ENCODE peak calls at places on chromosome 21, in six cellular contexts. Q, W, C, L, Z and D are unnamed samples.

GRCh38 chr21:42561742-42562141 is 48.1 kb downstream of the SLC37A1 start:
- DNase-seq in C (no peak), Z (peak), Q (no peak), L (no peak), W (peak), D (no peak)

GRCh38 chr21:14403681-14404318 is 20.9 kb upstream of the HSPA13 start:
- DNase-seq in Z (peak), L (peak), C (no peak), W (no peak), Q (peak), D (peak)

GRCh38 chr21:38669186-38669585 is 136.5 kb upstream of the ETS2 start:
- DNase-seq in Q (peak), Z (peak), W (no peak), L (no peak), C (no peak), D (peak)

GRCh38 chr21:45353200-45353599 is 51.8 kb upstream of the COL18A1 start:
- DNase-seq in Q (no peak), C (no peak), L (no peak), Z (no peak), W (no peak), D (no peak)

GRCh38 chr21:45534591-45535331 is 7.5 kb downstream of the SLC19A1 start:
- DNase-seq in C (no peak), L (peak), W (peak), Q (no peak), Z (no peak), D (no peak)

GRCh38 chr21:46096596-46096981 is 1.3 kb upstream of the COL6A2 start:
- DNase-seq in L (no peak), Z (no peak), Q (no peak), W (peak), C (no peak), D (no peak)

GRCh38 chr21:43292866-43293142 is 124.0 kb downstream of the CRYAA start:
- DNase-seq in W (no peak), C (no peak), Z (no peak), Q (no peak), L (no peak), D (no peak)

GRCh38 chr21:34796518-34797201 is 127.9 kb downstream of the CLIC6 start:
- DNase-seq in W (no peak), Z (no peak), L (no peak), C (no peak), Q (peak), D (no peak)

GRCh38 chr21:32946654-32947053 is 79.1 kb upstream of the OLIG2 start:
- DNase-seq in C (no peak), L (no peak), W (no peak), Q (no peak), Z (no peak), D (no peak)

GRCh38 chr21:21279193-21279901 is 281.1 kb downstream of the NCAM2 start:
- DNase-seq in L (no peak), C (no peak), Q (no peak), Z (no peak), W (no peak), D (no peak)

GRCh38 chr21:38645282-38645681 is 147.0 kb upstream of the ERG start:
- DNase-seq in W (no peak), L (no peak), Z (no peak), C (no peak), Q (peak), D (peak)

GRCh38 chr21:15249285-15249993 is 184.6 kb upstream of the NRIP1 start:
- DNase-seq in W (no peak), Q (no peak), L (no peak), C (no peak), Z (peak), D (peak)

GRCh38 chr21:41627428-41627827 is 119.5 kb upstream of the TMPRSS2 start:
- DNase-seq in Z (no peak), L (no peak), C (no peak), W (no peak), Q (peak), D (peak)

GRCh38 chr21:45378258-45378966 is 26.6 kb upstream of the COL18A1 start:
- DNase-seq in L (no peak), W (peak), C (no peak), Z (no peak), Q (no peak), D (no peak)